ENCODE peak calls at places on chromosomes 5 and 9, in nine cellular contexts. L is ovary, P is stomach, N is A549, C is right atrium auricular region, H is PC-3, W is tibial nerve, X is hepatocyte, Q is H9. J is an unnamed sample.

GRCh38 chr9:98971168-98971914 is 27.6 kb downstream of the COL15A1 start:
- DNase-seq in W (no peak), L (no peak), X (peak; percentile 57), Q (no peak), C (no peak), P (no peak), H (peak; percentile 49), N (no peak), J (peak; percentile 64)

GRCh38 chr5:139577689-139578347 is 16.7 kb downstream of the UBE2D2 start:
- DNase-seq in X (no peak), P (no peak), N (no peak), Q (no peak), L (no peak), H (no peak), W (no peak), C (no peak), J (no peak)

GRCh38 chr9:69582544-69583297 is 89.5 kb downstream of the APBA1 start:
- DNase-seq in L (no peak), W (no peak), X (no peak), C (no peak), H (peak; percentile 14), P (no peak), Q (peak; percentile 35), N (no peak), J (no peak)

GRCh38 chr5:69105996-69106906 is 12.4 kb downstream of the SLC30A5 start:
- DNase-seq in N (no peak), L (no peak), P (no peak), X (no peak), Q (no peak), C (no peak), W (no peak), H (no peak), J (no peak)

GRCh38 chr9:4674783-4675182 is 4.6 kb upstream of the CDC37L1 start:
- DNase-seq in L (no peak), H (peak; percentile 71), N (no peak), C (no peak), Q (no peak), P (no peak), W (no peak), X (peak; percentile 65), J (peak; percentile 56)

GRCh38 chr9:22098636-22099332 is 89.7 kb upstream of the CDKN2B start:
- DNase-seq in N (no peak), X (peak; percentile 46), W (no peak), P (no peak), L (no peak), Q (no peak), C (no peak), H (no peak), J (no peak)

GRCh38 chr9:119802621-119803020 is 433.4 kb upstream of the BRINP1 start:
- DNase-seq in X (peak; percentile 26), Q (no peak), C (peak; percentile 62), W (no peak), N (no peak), H (no peak), L (no peak), P (no peak), J (peak; percentile 3)

GRCh38 chr9:137280478-137281344 is 3.2 kb downstream of the TOR4A start:
- DNase-seq in N (no peak), H (no peak), C (no peak), Q (peak; percentile 65), X (peak; percentile 67), P (no peak), W (no peak), L (peak; percentile 34), J (no peak)

GRCh38 chr9:132168347-132168746 is 6.5 kb downstream of the NTNG2 start:
- DNase-seq in Q (no peak), N (no peak), C (peak; percentile 72), X (no peak), L (no peak), W (no peak), P (no peak), H (peak; percentile 27), J (no peak)

GRCh38 chr5:113663879-113664278 is 150.4 kb downstream of the YTHDC2 start:
- DNase-seq in P (peak; percentile 51), L (no peak), N (peak; percentile 6), W (no peak), C (no peak), X (peak; percentile 57), H (peak; percentile 69), Q (peak; percentile 78), J (peak; percentile 22)

DNA sequence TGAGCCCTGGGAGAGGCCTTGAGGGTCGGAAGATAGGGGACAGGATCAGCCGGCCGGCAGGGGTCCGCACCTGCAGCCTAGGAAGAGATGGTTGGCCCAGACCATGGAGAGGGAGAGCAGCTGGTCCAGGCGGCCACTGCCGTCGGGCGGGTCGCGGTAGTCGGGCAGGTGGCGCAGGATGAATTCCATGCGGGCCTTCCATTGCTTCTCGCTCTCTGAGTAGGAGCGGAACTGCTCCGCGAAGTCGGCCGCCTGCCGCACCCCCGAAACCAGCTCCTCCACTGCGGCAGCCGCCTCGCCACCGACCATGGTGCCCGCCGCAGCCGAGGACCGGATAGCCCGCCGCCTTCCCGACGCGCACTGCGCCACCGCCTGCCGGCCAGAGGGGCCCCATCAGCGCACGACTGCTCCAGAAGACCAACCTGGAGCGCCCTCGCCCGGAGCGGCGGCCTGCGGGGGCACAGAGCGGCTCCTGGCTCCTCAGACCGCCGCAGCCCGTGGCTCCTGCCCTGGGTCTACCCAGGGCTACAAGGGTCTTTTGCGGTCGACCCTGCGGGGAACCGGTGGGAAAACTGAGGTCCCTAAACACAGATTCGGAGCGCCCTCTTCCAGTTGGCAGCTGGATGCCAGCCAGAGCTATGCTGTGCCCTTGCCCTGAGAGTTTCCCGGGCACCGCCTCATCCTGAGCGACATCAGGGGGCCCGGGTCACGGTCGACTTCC is at the start of gene CDKN2AIPNL:
- DNase-seq in P (peak; percentile 94), W (peak; percentile 81), H (peak; percentile 80), Q (peak; percentile 92), L (peak; percentile 91), X (peak; percentile 95), C (peak; percentile 88), N (peak; percentile 94), J (no peak)
- H3K4me1 ChIP-seq in P (peaks cover 31% of the 10 kb centered on the region), W (peaks cover 35% of the 10 kb centered on the region), H (peaks cover 24% of the 10 kb centered on the region), Q (no peaks in the 10 kb centered on the region), L (peaks cover 5% of the 10 kb centered on the region), X (peaks cover 28% of the 10 kb centered on the region), C (peaks cover 36% of the 10 kb centered on the region), N (peaks cover 36% of the 10 kb centered on the region), J (peaks cover 11% of the 10 kb centered on the region)

GRCh38 chr5:142171270-142171669 is 62.7 kb downstream of the NDFIP1 start:
- DNase-seq in X (no peak), H (no peak), P (no peak), Q (no peak), W (no peak), N (no peak), L (no peak), C (no peak), J (peak; percentile 81)
- TF ChIP-seq CTCF in X (no peak), H (no peak), P (no peak), Q (peak; percentile 42), W (no peak), N (no peak), L (no peak), C (no peak), J (peak; percentile 51)

DNA sequence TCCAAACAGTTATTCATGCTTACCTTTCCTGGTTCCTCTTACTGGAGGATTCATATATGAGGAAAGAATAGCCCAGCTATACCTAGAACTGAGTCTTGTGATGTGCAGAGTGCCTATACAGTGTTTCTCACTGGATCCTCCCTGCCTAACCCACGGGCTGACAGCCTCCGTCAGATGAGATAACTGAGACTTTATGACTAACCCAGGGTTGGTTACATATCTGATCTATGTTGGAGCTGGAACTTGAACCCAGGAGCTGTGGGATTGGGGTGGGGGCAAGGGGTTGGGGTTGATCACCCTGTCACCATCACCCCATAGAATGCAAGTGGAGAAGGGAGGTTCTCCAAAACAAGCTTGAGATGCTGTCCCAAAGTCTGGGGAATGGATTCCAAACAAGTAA is 100.4 kb downstream of the ARHGAP26 start:
- DNase-seq in H (no peak), W (no peak), P (no peak), N (no peak), X (no peak), Q (no peak), C (no peak), L (no peak), J (no peak)
- H3K4me1 ChIP-seq in H (peaks cover 60% of the 10 kb centered on the region), W (peaks cover 91% of the 10 kb centered on the region), P (peaks cover 98% of the 10 kb centered on the region), N (peaks cover 76% of the 10 kb centered on the region), X (peaks cover 20% of the 10 kb centered on the region), Q (peaks cover 7% of the 10 kb centered on the region), C (peaks cover 96% of the 10 kb centered on the region), L (peaks cover 5% of the 10 kb centered on the region), J (peaks cover 9% of the 10 kb centered on the region)

DNA sequence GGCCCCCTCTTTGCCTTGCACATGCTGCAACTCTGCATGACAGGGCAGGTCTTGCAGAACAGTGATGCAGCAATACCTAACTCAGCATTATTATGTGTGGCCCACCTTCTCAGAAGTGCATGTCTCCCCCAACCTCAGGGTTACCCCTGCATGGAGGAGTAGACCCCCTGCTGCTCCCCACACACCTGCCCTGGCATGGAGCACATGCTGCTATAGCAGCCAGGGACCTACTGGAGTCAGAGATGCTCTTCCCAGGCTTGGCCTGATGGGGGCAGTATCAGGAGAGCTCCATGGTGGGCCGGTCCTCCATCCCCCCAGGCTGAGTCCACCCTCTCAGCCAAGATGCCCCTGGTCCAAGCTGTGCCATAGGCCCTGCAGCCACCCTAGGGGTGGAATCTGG is 13.2 kb upstream of the BOD1 start:
- DNase-seq in L (no peak), N (peak; percentile 43), X (no peak), W (no peak), P (no peak), H (no peak), Q (peak; percentile 79), C (no peak), J (no peak)
- TF ChIP-seq CTCF in L (no peak), N (peak; percentile 28), X (no peak), W (no peak), P (no peak), H (peak; percentile 72), Q (peak; percentile 81), C (peak; percentile 13), J (peak; percentile 30)

DNA sequence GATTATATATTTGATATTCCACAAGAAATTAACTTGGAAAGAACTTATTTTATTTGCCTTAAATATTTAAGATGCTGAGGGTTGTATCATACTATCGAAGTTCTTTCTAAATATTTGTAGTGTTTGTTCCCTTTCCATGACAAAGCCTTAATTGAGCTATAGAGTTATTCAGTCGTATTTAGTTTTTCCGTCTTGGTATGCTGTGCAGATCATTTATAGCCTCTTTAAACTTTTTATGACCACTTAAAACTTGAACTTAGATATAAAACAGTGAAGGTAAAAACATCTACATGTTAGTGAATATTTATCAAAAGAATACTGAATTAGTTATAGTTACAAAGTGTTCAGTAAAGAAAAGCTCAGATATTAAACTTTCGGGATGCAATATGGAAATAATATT is 74.4 kb downstream of the PARP8 start:
- DNase-seq in H (no peak), X (no peak), W (no peak), N (no peak), Q (no peak), C (no peak), L (no peak), P (no peak), J (no peak)
- H3K4me1 ChIP-seq in H (no peaks in the 10 kb centered on the region), X (no peaks in the 10 kb centered on the region), W (peaks cover 22% of the 10 kb centered on the region), N (no peaks in the 10 kb centered on the region), Q (no peaks in the 10 kb centered on the region), C (peaks cover 9% of the 10 kb centered on the region), L (peaks cover 2% of the 10 kb centered on the region), P (peaks cover 39% of the 10 kb centered on the region), J (peaks cover 9% of the 10 kb centered on the region)

DNA sequence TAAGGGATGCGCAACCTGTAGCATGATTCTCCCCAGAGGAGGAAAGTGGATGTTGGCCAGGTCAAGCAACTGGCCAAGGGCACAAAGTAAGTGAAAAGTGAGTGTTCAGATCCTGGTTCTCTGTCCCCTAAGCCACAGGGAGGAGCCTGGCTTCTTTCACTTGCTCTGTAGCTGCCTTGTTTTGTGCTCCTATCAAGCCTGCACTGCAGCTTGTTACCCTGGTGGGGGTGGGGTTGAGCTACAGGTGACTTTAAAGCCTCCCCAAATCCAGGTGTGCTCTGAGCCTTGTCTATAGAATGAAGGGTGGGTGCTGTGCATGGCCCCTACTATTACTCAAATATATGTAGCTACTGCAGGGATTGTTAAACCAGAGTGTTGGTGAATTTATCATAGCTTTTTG is 32.9 kb downstream of the RALGPS1 start:
- DNase-seq in N (no peak), C (peak; percentile 52), W (no peak), L (no peak), Q (peak; percentile 65), P (no peak), H (peak; percentile 21), X (no peak), J (no peak)
- TF ChIP-seq CTCF in N (no peak), C (peak; percentile 36), W (no peak), L (no peak), Q (peak; percentile 70), P (no peak), H (peak; percentile 49), X (peak; percentile 26), J (peak; percentile 47)